ENCODE peak calls at places on chromosomes 7 and 10, in five cellular contexts. H is tibial nerve, J is HFF-Myc, W is brain microvascular endothelial cell, F is fibroblast of pulmonary artery. S is an unnamed sample.

GRCh38 chr7:33906697-33907096 is 1.4 kb downstream of the BMPER start:
- DNase-seq in H (no peak), J (no peak), W (no peak), F (no peak), S (no peak)

GRCh38 chr10:89946106-89946505 is 244.7 kb downstream of the KIF20B start:
- DNase-seq in H (no peak), J (no peak), W (no peak), F (peak; percentile 8), S (no peak)

GRCh38 chr10:15349133-15349532 is 22.0 kb downstream of the FAM171A1 start:
- DNase-seq in H (no peak), J (no peak), W (no peak), F (no peak), S (no peak)

GRCh38 chr10:110812583-110812982 is 59.1 kb upstream of the PDCD4 start:
- DNase-seq in H (no peak), J (no peak), W (no peak), F (no peak), S (no peak)

GRCh38 chr7:69708857-69709256 is 110.6 kb downstream of the AUTS2 start:
- DNase-seq in H (no peak), J (no peak), W (no peak), F (peak; percentile 38), S (peak; percentile 60)

GRCh38 chr10:70966848-70967553 is 78.6 kb upstream of the PCBD1 start:
- DNase-seq in H (no peak), J (no peak), W (no peak), F (no peak), S (no peak)

GRCh38 chr10:93947055-93947454 is 46.7 kb upstream of the PLCE1 start:
- DNase-seq in H (no peak), J (peak; percentile 54), W (peak; percentile 90), F (peak; percentile 57), S (peak; percentile 60)

GRCh38 chr10:112752268-112752667 is 197.8 kb upstream of the TCF7L2 start:
- DNase-seq in H (no peak), J (no peak), W (peak; percentile 1), F (peak; percentile 35), S (peak; percentile 28)

GRCh38 chr7:27409776-27410175 is 167.2 kb downstream of the EVX1 start:
- DNase-seq in H (no peak), J (peak; percentile 76), W (no peak), F (peak; percentile 35), S (peak; percentile 14)

GRCh38 chr10:19713800-19714525 is 102.3 kb upstream of the PLXDC2 start:
- DNase-seq in H (no peak), J (no peak), W (no peak), F (no peak), S (no peak)

GRCh38 chr10:71611131-71611530 is 108.4 kb downstream of the C10orf105 start:
- DNase-seq in H (no peak), J (no peak), W (no peak), F (no peak), S (no peak)

GRCh38 chr7:54678763-54679396 is 80.1 kb downstream of the SEC61G start:
- DNase-seq in H (no peak), J (no peak), W (no peak), F (no peak), S (no peak)

GRCh38 chr10:3757638-3758490 is 27.1 kb downstream of the KLF6 start:
- DNase-seq in H (no peak), J (no peak), W (no peak), F (peak; percentile 37), S (no peak)

GRCh38 chr10:98673156-98673765 is 226.5 kb upstream of the HPS1 start:
- DNase-seq in H (no peak), J (peak; percentile 33), W (no peak), F (no peak), S (no peak)

GRCh38 chr10:3261921-3262320 is 89.3 kb upstream of the PITRM1 start:
- DNase-seq in H (no peak), J (no peak), W (no peak), F (no peak), S (no peak)

GRCh38 chr7:134890246-134891240 is 95.8 kb upstream of the AGBL3 start:
- DNase-seq in H (no peak), J (no peak), W (peak; percentile 73), F (peak; percentile 69), S (peak; percentile 60)

GRCh38 chr10:48577158-48577557 is 27.7 kb downstream of the ARHGAP22 start:
- DNase-seq in H (no peak), J (no peak), W (no peak), F (no peak), S (no peak)

GRCh38 chr7:44743750-44744149 is 4.9 kb upstream of the ZMIZ2 start:
- DNase-seq in H (no peak), J (no peak), W (no peak), F (no peak), S (no peak)

GRCh38 chr10:49803988-49804387 is 41.9 kb upstream of the OGDHL start:
- DNase-seq in H (no peak), J (no peak), W (no peak), F (peak; percentile 10), S (no peak)

GRCh38 chr7:50610521-50611277 is 45.5 kb upstream of the DDC start:
- DNase-seq in H (no peak), J (peak; percentile 36), W (peak; percentile 74), F (peak; percentile 81), S (peak; percentile 79)

GRCh38 chr7:94632338-94633024 is 23.5 kb downstream of the SGCE start:
- DNase-seq in H (no peak), J (no peak), W (peak; percentile 95), F (peak; percentile 82), S (peak; percentile 73)

GRCh38 chr7:99310004-99310403 is 15.7 kb upstream of the ARPC1A start:
- DNase-seq in H (no peak), J (no peak), W (no peak), F (no peak), S (no peak)

GRCh38 chr7:92461027-92462003 is 14.0 kb downstream of the GATAD1 start:
- DNase-seq in H (no peak), J (no peak), W (peak; percentile 30), F (peak; percentile 64), S (peak; percentile 31)

GRCh38 chr7:55508301-55509011 is 63.8 kb downstream of the VOPP1 start:
- DNase-seq in H (no peak), J (no peak), W (no peak), F (no peak), S (no peak)

GRCh38 chr7:92044148-92044547 is 90.1 kb downstream of the CYP51A1 start:
- DNase-seq in H (no peak), J (no peak), W (no peak), F (no peak), S (no peak)

GRCh38 chr10:7359954-7360353 is 50.9 kb downstream of the SFMBT2 start:
- DNase-seq in H (no peak), J (no peak), W (no peak), F (no peak), S (no peak)

DNA sequence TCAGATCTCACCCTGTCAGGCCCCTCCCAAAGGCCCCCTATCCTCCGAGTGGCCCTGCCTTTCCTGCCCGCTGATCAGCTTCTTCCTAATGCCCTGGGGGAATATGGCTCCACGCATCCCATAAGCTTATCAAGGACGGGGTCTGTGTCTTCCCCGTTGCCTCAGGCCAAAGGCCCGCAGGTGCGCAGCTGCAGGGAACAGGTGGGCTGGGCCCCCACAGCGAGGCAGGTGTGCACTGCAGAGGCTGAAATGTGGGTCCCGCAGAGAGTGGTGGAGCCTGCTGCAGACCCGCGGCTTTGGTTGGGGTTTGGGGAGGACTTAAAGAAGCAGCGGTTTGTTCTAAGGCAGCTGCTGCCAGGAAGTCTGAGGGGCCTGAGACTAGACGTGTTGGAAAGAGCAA is 220.8 kb upstream of the TCERG1L start:
- DNase-seq in H (no peak), J (no peak), W (no peak), F (no peak), S (no peak)
- H3K4me3 ChIP-seq in H (no peak overlapping the region), J (no peak overlapping the region), W (no peak overlapping the region), F (no peak overlapping the region), S (no peak overlapping the region)

GRCh38 chr7:2708041-2708440 is 20.0 kb downstream of the AMZ1 start:
- DNase-seq in H (no peak), J (no peak), W (no peak), F (no peak), S (no peak)

GRCh38 chr7:2708547-2709310 is 20.7 kb downstream of the AMZ1 start:
- DNase-seq in H (no peak), J (no peak), W (no peak), F (no peak), S (no peak)

GRCh38 chr7:2710256-2710655 is 22.3 kb downstream of the AMZ1 start:
- DNase-seq in H (no peak), J (no peak), W (no peak), F (no peak), S (no peak)

GRCh38 chr7:2710901-2711551 is 23.0 kb downstream of the AMZ1 start:
- DNase-seq in H (no peak), J (no peak), W (no peak), F (no peak), S (peak; percentile 33)

GRCh38 chr7:2709553-2710165 is 21.7 kb downstream of the AMZ1 start:
- DNase-seq in H (peak; percentile 44), J (no peak), W (no peak), F (peak; percentile 55), S (peak; percentile 45)
- H3K4me3 ChIP-seq in H (no peak overlapping the region), J (no peak overlapping the region), W (no peak overlapping the region), F (no peak overlapping the region), S (peak overlapping the region; percentile 49)

GRCh38 chr7:37341033-37341630 is 107.5 kb downstream of the ELMO1 start:
- DNase-seq in H (no peak), J (no peak), W (no peak), F (no peak), S (no peak)

GRCh38 chr7:37337522-37337921 is 111.1 kb downstream of the ELMO1 start:
- DNase-seq in H (no peak), J (no peak), W (no peak), F (no peak), S (no peak)

GRCh38 chr7:37333075-37333474 is 115.6 kb downstream of the ELMO1 start:
- DNase-seq in H (no peak), J (no peak), W (no peak), F (no peak), S (no peak)

GRCh38 chr7:37332218-37333016 is 116.2 kb downstream of the ELMO1 start:
- DNase-seq in H (no peak), J (no peak), W (no peak), F (no peak), S (no peak)

DNA sequence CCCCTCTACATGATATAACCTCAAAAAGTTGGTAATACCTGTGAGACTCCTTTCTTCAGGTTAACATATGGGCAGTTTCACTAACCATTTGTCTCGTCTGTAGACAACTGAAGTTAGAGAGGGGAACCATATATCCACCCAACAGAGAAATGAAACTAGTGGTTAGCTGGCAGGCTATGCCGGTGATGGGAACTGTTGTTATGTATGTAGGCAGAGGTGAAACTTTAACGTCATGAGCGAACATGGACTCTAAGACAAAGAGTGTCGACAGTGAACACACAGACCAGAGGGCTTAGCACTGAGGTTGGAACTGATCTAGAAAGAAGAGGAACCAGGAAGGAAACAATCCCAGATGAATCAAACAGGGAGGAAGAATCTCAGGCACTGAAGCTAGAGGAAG is 112.4 kb downstream of the ELMO1 start:
- DNase-seq in H (no peak), J (no peak), W (no peak), F (no peak), S (no peak)
- H3K4me3 ChIP-seq in H (no peak overlapping the region), J (no peak overlapping the region), W (no peak overlapping the region), F (no peak overlapping the region), S (no peak overlapping the region)

DNA sequence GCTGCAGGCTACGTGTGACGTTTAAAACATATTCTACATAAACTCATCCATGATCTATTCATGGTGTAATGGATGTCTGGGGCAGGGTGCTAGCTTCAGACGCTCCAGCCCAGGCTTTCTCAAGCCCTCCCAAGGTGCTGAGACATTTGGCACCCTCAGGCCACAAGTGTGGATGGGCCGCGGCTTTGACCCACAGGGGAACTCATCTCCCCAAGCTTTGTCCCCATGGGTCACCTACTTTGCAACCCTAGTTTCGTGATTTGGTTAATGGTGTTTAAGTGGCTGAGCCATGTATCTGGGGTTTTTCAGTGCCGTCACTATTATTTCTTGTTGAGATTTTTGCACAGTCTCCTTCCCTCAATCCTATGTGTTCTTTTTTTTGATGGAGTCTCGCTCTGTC is 66.0 kb downstream of the GRK5 start:
- DNase-seq in H (no peak), J (no peak), W (no peak), F (no peak), S (no peak)
- H3K4me3 ChIP-seq in H (no peak overlapping the region), J (no peak overlapping the region), W (no peak overlapping the region), F (no peak overlapping the region), S (no peak overlapping the region)